ENCODE peak calls at places on chromosome 18, in four cellular contexts. One of them, this sample, is unnamed.
A peak's percentile ranks its signal among the peaks of the same experiment; 100 is the strongest.

GRCh38 chr18:24138884-24139616 is at the start of gene CABYR:
- DNase-seq in right cardiac atrium: peak; percentile 88
- DNase-seq in kidney tubule cell: peak; percentile 93
- DNase-seq in AG04450: peak; percentile 75
- DNase-seq in this sample: peak; percentile 79

GRCh38 chr18:21735452-21736015 is 5.1 kb upstream of the MIB1 start:
- DNase-seq in AG04450: no peak
- DNase-seq in kidney tubule cell: no peak
- DNase-seq in right cardiac atrium: peak; percentile 65
- DNase-seq in this sample: no peak

GRCh38 chr18:58862851-58863538 is 1.7 kb upstream of the ZNF532 start:
- DNase-seq in kidney tubule cell: peak; percentile 51
- DNase-seq in right cardiac atrium: peak; percentile 79
- DNase-seq in AG04450: no peak
- DNase-seq in this sample: no peak

GRCh38 chr18:49560277-49561126 is 1.4 kb upstream of the LIPG start:
- DNase-seq in right cardiac atrium: peak; percentile 57
- DNase-seq in AG04450: no peak
- DNase-seq in kidney tubule cell: peak; percentile 65
- DNase-seq in this sample: no peak

GRCh38 chr18:31241900-31242409 is 76.0 kb upstream of the DSG1 start:
- DNase-seq in AG04450: no peak
- DNase-seq in kidney tubule cell: peak; percentile 96
- DNase-seq in right cardiac atrium: no peak
- DNase-seq in this sample: no peak

GRCh38 chr18:28043631-28044030 is 133.3 kb downstream of the CDH2 start:
- DNase-seq in right cardiac atrium: no peak
- DNase-seq in AG04450: no peak
- DNase-seq in kidney tubule cell: peak; percentile 83
- DNase-seq in this sample: no peak

GRCh38 chr18:45250479-45250878 is 364.8 kb upstream of the SLC14A2 start:
- DNase-seq in kidney tubule cell: no peak
- DNase-seq in AG04450: no peak
- DNase-seq in right cardiac atrium: peak; percentile 28
- DNase-seq in this sample: no peak

GRCh38 chr18:5556317-5556974 is 12.6 kb upstream of the EPB41L3 start:
- DNase-seq in right cardiac atrium: peak; percentile 55
- DNase-seq in kidney tubule cell: no peak
- DNase-seq in AG04450: peak; percentile 15
- DNase-seq in this sample: no peak

GRCh38 chr18:23515911-23516546 is 12.7 kb downstream of the RMC1 start:
- DNase-seq in kidney tubule cell: peak; percentile 82
- DNase-seq in AG04450: peak; percentile 46
- DNase-seq in right cardiac atrium: peak; percentile 84
- DNase-seq in this sample: peak; percentile 51

GRCh38 chr18:41504316-41504715 is 450.7 kb upstream of the PIK3C3 start:
- DNase-seq in AG04450: no peak
- DNase-seq in right cardiac atrium: no peak
- DNase-seq in kidney tubule cell: no peak
- DNase-seq in this sample: no peak

GRCh38 chr18:70650878-70651277 is 362.0 kb downstream of the SOCS6 start:
- DNase-seq in kidney tubule cell: no peak
- DNase-seq in AG04450: no peak
- DNase-seq in right cardiac atrium: no peak
- DNase-seq in this sample: no peak

GRCh38 chr18:12598181-12598921 is 59.6 kb downstream of the SPIRE1 start:
- DNase-seq in AG04450: no peak
- DNase-seq in kidney tubule cell: peak; percentile 46
- DNase-seq in right cardiac atrium: no peak
- DNase-seq in this sample: no peak

GRCh38 chr18:25886283-25886682 is 204.1 kb downstream of the SS18 start:
- DNase-seq in AG04450: no peak
- DNase-seq in right cardiac atrium: no peak
- DNase-seq in kidney tubule cell: no peak
- DNase-seq in this sample: no peak

GRCh38 chr18:35189510-35189909 is 51.3 kb upstream of the ZNF397 start:
- DNase-seq in right cardiac atrium: no peak
- DNase-seq in kidney tubule cell: no peak
- DNase-seq in AG04450: no peak
- DNase-seq in this sample: no peak

GRCh38 chr18:10785798-10786197 is 260.0 kb downstream of the NAPG start:
- DNase-seq in kidney tubule cell: no peak
- DNase-seq in right cardiac atrium: no peak
- DNase-seq in AG04450: no peak
- DNase-seq in this sample: no peak

GRCh38 chr18:36503477-36503876 is 206.0 kb downstream of the FHOD3 start:
- DNase-seq in AG04450: no peak
- DNase-seq in right cardiac atrium: no peak
- DNase-seq in kidney tubule cell: no peak
- DNase-seq in this sample: no peak

GRCh38 chr18:45059695-45060094 is 379.0 kb downstream of the SETBP1 start:
- DNase-seq in AG04450: peak; percentile 24
- DNase-seq in kidney tubule cell: peak; percentile 74
- DNase-seq in right cardiac atrium: no peak
- DNase-seq in this sample: no peak

GRCh38 chr18:44958450-44958849 is 277.8 kb downstream of the SETBP1 start:
- DNase-seq in right cardiac atrium: no peak
- DNase-seq in AG04450: no peak
- DNase-seq in kidney tubule cell: peak; percentile 25
- DNase-seq in this sample: no peak

GRCh38 chr18:24296273-24296672 is 101.4 kb downstream of the OSBPL1A start:
- DNase-seq in AG04450: no peak
- DNase-seq in kidney tubule cell: no peak
- DNase-seq in right cardiac atrium: no peak
- DNase-seq in this sample: no peak

GRCh38 chr18:74496508-74497307 is 545 bp downstream of the CNDP2 start:
- DNase-seq in right cardiac atrium: peak; percentile 88
- DNase-seq in AG04450: peak; percentile 8
- DNase-seq in kidney tubule cell: peak; percentile 74
- DNase-seq in this sample: peak; percentile 38

GRCh38 chr18:50051288-50051687 is 143.7 kb downstream of the MYO5B start:
- DNase-seq in AG04450: no peak
- DNase-seq in kidney tubule cell: peak; percentile 29
- DNase-seq in right cardiac atrium: no peak
- DNase-seq in this sample: no peak

GRCh38 chr18:29078272-29078671 is 901.3 kb upstream of the CDH2 start:
- DNase-seq in right cardiac atrium: no peak
- DNase-seq in AG04450: no peak
- DNase-seq in kidney tubule cell: no peak
- DNase-seq in this sample: no peak

GRCh38 chr18:47561316-47561715 is 309.9 kb upstream of the SKOR2 start:
- DNase-seq in AG04450: no peak
- DNase-seq in right cardiac atrium: no peak
- DNase-seq in kidney tubule cell: no peak
- DNase-seq in this sample: no peak

GRCh38 chr18:3596324-3597158 is 146.6 kb downstream of the TGIF1 start:
- DNase-seq in kidney tubule cell: peak; percentile 62
- DNase-seq in AG04450: no peak
- DNase-seq in right cardiac atrium: peak; percentile 75
- DNase-seq in this sample: no peak

GRCh38 chr18:39959839-39960238 is 1995.2 kb upstream of the PIK3C3 start:
- DNase-seq in right cardiac atrium: no peak
- DNase-seq in kidney tubule cell: peak; percentile 82
- DNase-seq in AG04450: no peak
- DNase-seq in this sample: no peak

GRCh38 chr18:41378628-41379027 is 576.4 kb upstream of the PIK3C3 start:
- DNase-seq in right cardiac atrium: no peak
- DNase-seq in AG04450: peak; percentile 44
- DNase-seq in kidney tubule cell: peak; percentile 14
- DNase-seq in this sample: no peak

GRCh38 chr18:22637787-22638186 is 220.1 kb upstream of the CTAGE1 start:
- DNase-seq in kidney tubule cell: peak; percentile 12
- DNase-seq in AG04450: peak; percentile 43
- DNase-seq in right cardiac atrium: no peak
- DNase-seq in this sample: no peak

GRCh38 chr18:31618801-31619200 is 27.1 kb downstream of the TTR start:
- DNase-seq in kidney tubule cell: no peak
- DNase-seq in AG04450: no peak
- DNase-seq in right cardiac atrium: no peak
- DNase-seq in this sample: no peak

GRCh38 chr18:24600076-24600654 is 139.7 kb downstream of the HRH4 start:
- DNase-seq in right cardiac atrium: no peak
- DNase-seq in AG04450: peak; percentile 10
- DNase-seq in kidney tubule cell: peak; percentile 57
- DNase-seq in this sample: no peak

GRCh38 chr18:77702686-77703085 is 453.0 kb downstream of the GALR1 start:
- DNase-seq in kidney tubule cell: peak; percentile 5
- DNase-seq in right cardiac atrium: no peak
- DNase-seq in AG04450: no peak
- DNase-seq in this sample: no peak

GRCh38 chr18:38923136-38923535 is 1357.5 kb upstream of the CELF4 start:
- DNase-seq in AG04450: no peak
- DNase-seq in kidney tubule cell: peak; percentile 69
- DNase-seq in right cardiac atrium: no peak
- DNase-seq in this sample: no peak

GRCh38 chr18:3603460-3604259 is 153.7 kb downstream of the TGIF1 start:
- DNase-seq in right cardiac atrium: no peak
- DNase-seq in kidney tubule cell: peak; percentile 96
- DNase-seq in AG04450: peak; percentile 91
- DNase-seq in this sample: no peak

GRCh38 chr18:76099931-76100457 is 395.0 kb downstream of the ZNF516 start:
- DNase-seq in kidney tubule cell: no peak
- DNase-seq in right cardiac atrium: no peak
- DNase-seq in AG04450: no peak
- DNase-seq in this sample: no peak

GRCh38 chr18:70234667-70235459 is 29.4 kb upstream of the RTTN start:
- DNase-seq in right cardiac atrium: no peak
- DNase-seq in AG04450: no peak
- DNase-seq in kidney tubule cell: no peak
- DNase-seq in this sample: no peak

GRCh38 chr18:26791676-26792075 is 73.8 kb downstream of the AQP4 start:
- DNase-seq in right cardiac atrium: no peak
- DNase-seq in kidney tubule cell: peak; percentile 28
- DNase-seq in AG04450: no peak
- DNase-seq in this sample: no peak

GRCh38 chr18:79067611-79068010 is 1.6 kb upstream of the ATP9B start:
- DNase-seq in kidney tubule cell: no peak
- DNase-seq in AG04450: no peak
- DNase-seq in right cardiac atrium: no peak
- DNase-seq in this sample: no peak

GRCh38 chr18:32919799-32920198 is 147.0 kb upstream of the KLHL14 start:
- DNase-seq in AG04450: no peak
- DNase-seq in right cardiac atrium: no peak
- DNase-seq in kidney tubule cell: peak; percentile 73
- DNase-seq in this sample: no peak

This sample was measured in effector CD8-positive, alpha-beta T cell.